ENCODE peak calls at places on chromosome 12, in nine cellular contexts. One of them, this sample, is unnamed.
A peak's percentile ranks its signal among the peaks of the same experiment; 100 is the strongest.

GRCh38 chr12:101773560-101774206 is 34.4 kb upstream of the SYCP3 start:
- DNase-seq in CD4-positive, CD25-positive, alpha-beta regulatory T cell: peak; percentile 75
- DNase-seq in fibroblast of lung: peak; percentile 48
- DNase-seq in small intestine: peak; percentile 69
- DNase-seq in psoas muscle: peak; percentile 41
- DNase-seq in CD8-positive, alpha-beta memory T cell: peak; percentile 62
- DNase-seq in esophagus muscularis mucosa: no peak
- DNase-seq in adrenal gland: peak; percentile 56
- DNase-seq in neural progenitor cell: peak; percentile 61
- DNase-seq in this sample: no peak

GRCh38 chr12:87300-87699 is 20.7 kb downstream of the IQSEC3 start:
- DNase-seq in CD4-positive, CD25-positive, alpha-beta regulatory T cell: no peak
- DNase-seq in fibroblast of lung: no peak
- DNase-seq in small intestine: no peak
- DNase-seq in psoas muscle: no peak
- DNase-seq in CD8-positive, alpha-beta memory T cell: no peak
- DNase-seq in esophagus muscularis mucosa: no peak
- DNase-seq in adrenal gland: no peak
- DNase-seq in neural progenitor cell: no peak
- DNase-seq in this sample: no peak

GRCh38 chr12:1217191-1217949 is 226.3 kb downstream of the ERC1 start:
- DNase-seq in CD4-positive, CD25-positive, alpha-beta regulatory T cell: no peak
- DNase-seq in fibroblast of lung: peak; percentile 92
- DNase-seq in small intestine: peak; percentile 51
- DNase-seq in psoas muscle: no peak
- DNase-seq in CD8-positive, alpha-beta memory T cell: no peak
- DNase-seq in esophagus muscularis mucosa: no peak
- DNase-seq in adrenal gland: no peak
- DNase-seq in neural progenitor cell: peak; percentile 50
- DNase-seq in this sample: no peak

GRCh38 chr12:19196959-19197630 is 67.6 kb downstream of the PLEKHA5 start:
- DNase-seq in CD4-positive, CD25-positive, alpha-beta regulatory T cell: no peak
- DNase-seq in fibroblast of lung: peak; percentile 25
- DNase-seq in small intestine: no peak
- DNase-seq in psoas muscle: no peak
- DNase-seq in CD8-positive, alpha-beta memory T cell: no peak
- DNase-seq in esophagus muscularis mucosa: no peak
- DNase-seq in adrenal gland: no peak
- DNase-seq in neural progenitor cell: no peak
- DNase-seq in this sample: no peak

GRCh38 chr12:54134850-54135249 is 53.9 kb downstream of the SMUG1 start:
- DNase-seq in CD4-positive, CD25-positive, alpha-beta regulatory T cell: no peak
- DNase-seq in fibroblast of lung: no peak
- DNase-seq in small intestine: peak; percentile 13
- DNase-seq in psoas muscle: no peak
- DNase-seq in CD8-positive, alpha-beta memory T cell: no peak
- DNase-seq in esophagus muscularis mucosa: no peak
- DNase-seq in adrenal gland: no peak
- DNase-seq in neural progenitor cell: no peak
- DNase-seq in this sample: no peak

GRCh38 chr12:11836282-11836963 is 186.9 kb downstream of the ETV6 start:
- DNase-seq in CD4-positive, CD25-positive, alpha-beta regulatory T cell: no peak
- DNase-seq in fibroblast of lung: no peak
- DNase-seq in small intestine: no peak
- DNase-seq in psoas muscle: no peak
- DNase-seq in CD8-positive, alpha-beta memory T cell: peak; percentile 2
- DNase-seq in esophagus muscularis mucosa: no peak
- DNase-seq in adrenal gland: peak; percentile 41
- DNase-seq in neural progenitor cell: no peak
- DNase-seq in this sample: peak; percentile 89

GRCh38 chr12:113241191-113242017 is 20.1 kb downstream of the TPCN1 start:
- DNase-seq in CD4-positive, CD25-positive, alpha-beta regulatory T cell: no peak
- DNase-seq in fibroblast of lung: peak; percentile 95
- DNase-seq in small intestine: peak; percentile 91
- DNase-seq in psoas muscle: no peak
- DNase-seq in CD8-positive, alpha-beta memory T cell: no peak
- DNase-seq in esophagus muscularis mucosa: no peak
- DNase-seq in adrenal gland: peak; percentile 39
- DNase-seq in neural progenitor cell: no peak
- DNase-seq in this sample: peak; percentile 66

GRCh38 chr12:103978384-103978982 is 12.8 kb downstream of the TDG start:
- DNase-seq in CD4-positive, CD25-positive, alpha-beta regulatory T cell: no peak
- DNase-seq in fibroblast of lung: no peak
- DNase-seq in small intestine: no peak
- DNase-seq in psoas muscle: no peak
- DNase-seq in CD8-positive, alpha-beta memory T cell: no peak
- DNase-seq in esophagus muscularis mucosa: no peak
- DNase-seq in adrenal gland: no peak
- DNase-seq in neural progenitor cell: no peak
- DNase-seq in this sample: no peak

GRCh38 chr12:91009319-91009950 is 4.7 kb upstream of the EPYC start:
- DNase-seq in CD4-positive, CD25-positive, alpha-beta regulatory T cell: no peak
- DNase-seq in fibroblast of lung: peak; percentile 79
- DNase-seq in small intestine: no peak
- DNase-seq in psoas muscle: no peak
- DNase-seq in CD8-positive, alpha-beta memory T cell: no peak
- DNase-seq in esophagus muscularis mucosa: no peak
- DNase-seq in adrenal gland: no peak
- DNase-seq in neural progenitor cell: no peak
- DNase-seq in this sample: no peak
- H3K27ac ChIP-seq in CD4-positive, CD25-positive, alpha-beta regulatory T cell: no peak overlapping the region
- H3K27ac ChIP-seq in fibroblast of lung: no peak overlapping the region
- H3K27ac ChIP-seq in small intestine: no peak overlapping the region
- H3K27ac ChIP-seq in psoas muscle: no peak overlapping the region
- H3K27ac ChIP-seq in CD8-positive, alpha-beta memory T cell: no peak overlapping the region
- H3K27ac ChIP-seq in esophagus muscularis mucosa: no peak overlapping the region
- H3K27ac ChIP-seq in adrenal gland: no peak overlapping the region
- H3K27ac ChIP-seq in neural progenitor cell: no peak overlapping the region
- H3K27ac ChIP-seq in this sample: no peak overlapping the region

GRCh38 chr12:6394398-6394797 is 10.4 kb downstream of the LTBR start:
- DNase-seq in CD4-positive, CD25-positive, alpha-beta regulatory T cell: no peak
- DNase-seq in fibroblast of lung: no peak
- DNase-seq in small intestine: no peak
- DNase-seq in psoas muscle: no peak
- DNase-seq in CD8-positive, alpha-beta memory T cell: no peak
- DNase-seq in esophagus muscularis mucosa: no peak
- DNase-seq in adrenal gland: peak; percentile 34
- DNase-seq in neural progenitor cell: no peak
- DNase-seq in this sample: no peak

GRCh38 chr12:6405963-6406362 is 22.0 kb downstream of the LTBR start:
- DNase-seq in CD4-positive, CD25-positive, alpha-beta regulatory T cell: no peak
- DNase-seq in fibroblast of lung: no peak
- DNase-seq in small intestine: no peak
- DNase-seq in psoas muscle: no peak
- DNase-seq in CD8-positive, alpha-beta memory T cell: no peak
- DNase-seq in esophagus muscularis mucosa: no peak
- DNase-seq in adrenal gland: no peak
- DNase-seq in neural progenitor cell: no peak
- DNase-seq in this sample: no peak

GRCh38 chr12:6404390-6404789 is 20.4 kb downstream of the LTBR start:
- DNase-seq in CD4-positive, CD25-positive, alpha-beta regulatory T cell: no peak
- DNase-seq in fibroblast of lung: no peak
- DNase-seq in small intestine: no peak
- DNase-seq in psoas muscle: no peak
- DNase-seq in CD8-positive, alpha-beta memory T cell: no peak
- DNase-seq in esophagus muscularis mucosa: no peak
- DNase-seq in adrenal gland: no peak
- DNase-seq in neural progenitor cell: no peak
- DNase-seq in this sample: no peak

GRCh38 chr12:6396031-6396430 is 12.1 kb downstream of the LTBR start:
- DNase-seq in CD4-positive, CD25-positive, alpha-beta regulatory T cell: no peak
- DNase-seq in fibroblast of lung: no peak
- DNase-seq in small intestine: no peak
- DNase-seq in psoas muscle: no peak
- DNase-seq in CD8-positive, alpha-beta memory T cell: no peak
- DNase-seq in esophagus muscularis mucosa: no peak
- DNase-seq in adrenal gland: no peak
- DNase-seq in neural progenitor cell: no peak
- DNase-seq in this sample: no peak

GRCh38 chr12:6399884-6400670 is 16.1 kb downstream of the LTBR start:
- DNase-seq in CD4-positive, CD25-positive, alpha-beta regulatory T cell: no peak
- DNase-seq in fibroblast of lung: no peak
- DNase-seq in small intestine: peak; percentile 86
- DNase-seq in psoas muscle: no peak
- DNase-seq in CD8-positive, alpha-beta memory T cell: no peak
- DNase-seq in esophagus muscularis mucosa: no peak
- DNase-seq in adrenal gland: no peak
- DNase-seq in neural progenitor cell: no peak
- DNase-seq in this sample: no peak
- H3K27ac ChIP-seq in CD4-positive, CD25-positive, alpha-beta regulatory T cell: no peak overlapping the region
- H3K27ac ChIP-seq in fibroblast of lung: no peak overlapping the region
- H3K27ac ChIP-seq in small intestine: peak overlapping the region; percentile 27
- H3K27ac ChIP-seq in psoas muscle: no peak overlapping the region
- H3K27ac ChIP-seq in CD8-positive, alpha-beta memory T cell: no peak overlapping the region
- H3K27ac ChIP-seq in esophagus muscularis mucosa: no peak overlapping the region
- H3K27ac ChIP-seq in adrenal gland: no peak overlapping the region
- H3K27ac ChIP-seq in neural progenitor cell: no peak overlapping the region
- H3K27ac ChIP-seq in this sample: no peak overlapping the region

DNA sequence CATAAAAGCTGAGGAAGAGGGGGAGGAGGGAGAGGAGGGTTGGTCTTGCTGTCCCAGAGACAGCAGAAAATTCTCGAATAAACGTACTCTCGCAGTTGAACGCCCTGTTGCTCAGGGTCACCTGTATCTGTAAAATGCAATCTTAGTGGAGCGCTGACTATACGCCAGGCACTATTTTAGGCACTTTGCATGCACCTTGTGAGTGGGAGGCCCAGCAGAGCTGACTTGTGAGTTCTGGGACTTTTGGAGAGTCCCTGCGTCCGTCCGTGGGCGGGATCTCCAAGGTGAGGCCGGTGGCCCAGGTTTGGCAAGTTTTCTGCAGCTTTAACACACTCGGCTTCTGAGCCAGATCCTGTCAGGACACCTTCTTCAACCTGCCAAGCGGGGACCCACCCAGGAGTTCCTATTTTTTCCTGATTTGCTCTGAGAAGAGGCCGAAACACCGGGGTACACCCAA is 32.5 kb upstream of the PLEKHG6 start:
- DNase-seq in CD4-positive, CD25-positive, alpha-beta regulatory T cell: no peak
- DNase-seq in fibroblast of lung: no peak
- DNase-seq in small intestine: no peak
- DNase-seq in psoas muscle: no peak
- DNase-seq in CD8-positive, alpha-beta memory T cell: no peak
- DNase-seq in esophagus muscularis mucosa: no peak
- DNase-seq in adrenal gland: peak; percentile 44
- DNase-seq in neural progenitor cell: no peak
- DNase-seq in this sample: peak; percentile 79
- H3K27ac ChIP-seq in CD4-positive, CD25-positive, alpha-beta regulatory T cell: no peak overlapping the region
- H3K27ac ChIP-seq in fibroblast of lung: peak overlapping the region; percentile 77
- H3K27ac ChIP-seq in small intestine: peak overlapping the region; percentile 75
- H3K27ac ChIP-seq in psoas muscle: peak overlapping the region; percentile 90
- H3K27ac ChIP-seq in CD8-positive, alpha-beta memory T cell: no peak overlapping the region
- H3K27ac ChIP-seq in esophagus muscularis mucosa: peak overlapping the region; percentile 95
- H3K27ac ChIP-seq in adrenal gland: peak overlapping the region; percentile 86
- H3K27ac ChIP-seq in neural progenitor cell: no peak overlapping the region
- H3K27ac ChIP-seq in this sample: peak overlapping the region; percentile 83

GRCh38 chr12:47634127-47634526 is 71.7 kb downstream of the RPAP3 start:
- DNase-seq in CD4-positive, CD25-positive, alpha-beta regulatory T cell: no peak
- DNase-seq in fibroblast of lung: no peak
- DNase-seq in small intestine: no peak
- DNase-seq in psoas muscle: no peak
- DNase-seq in CD8-positive, alpha-beta memory T cell: no peak
- DNase-seq in esophagus muscularis mucosa: no peak
- DNase-seq in adrenal gland: no peak
- DNase-seq in neural progenitor cell: no peak
- DNase-seq in this sample: no peak

GRCh38 chr12:47636908-47637780 is 68.7 kb downstream of the RPAP3 start:
- DNase-seq in CD4-positive, CD25-positive, alpha-beta regulatory T cell: peak; percentile 22
- DNase-seq in fibroblast of lung: no peak
- DNase-seq in small intestine: peak; percentile 11
- DNase-seq in psoas muscle: peak; percentile 12
- DNase-seq in CD8-positive, alpha-beta memory T cell: peak; percentile 7
- DNase-seq in esophagus muscularis mucosa: no peak
- DNase-seq in adrenal gland: no peak
- DNase-seq in neural progenitor cell: peak; percentile 33
- DNase-seq in this sample: peak; percentile 79
- H3K27ac ChIP-seq in CD4-positive, CD25-positive, alpha-beta regulatory T cell: no peak overlapping the region
- H3K27ac ChIP-seq in fibroblast of lung: no peak overlapping the region
- H3K27ac ChIP-seq in small intestine: no peak overlapping the region
- H3K27ac ChIP-seq in psoas muscle: no peak overlapping the region
- H3K27ac ChIP-seq in CD8-positive, alpha-beta memory T cell: no peak overlapping the region
- H3K27ac ChIP-seq in esophagus muscularis mucosa: no peak overlapping the region
- H3K27ac ChIP-seq in adrenal gland: no peak overlapping the region
- H3K27ac ChIP-seq in neural progenitor cell: no peak overlapping the region
- H3K27ac ChIP-seq in this sample: no peak overlapping the region

GRCh38 chr12:28869197-28869596 is 279.9 kb upstream of the FAR2 start:
- DNase-seq in CD4-positive, CD25-positive, alpha-beta regulatory T cell: no peak
- DNase-seq in fibroblast of lung: peak; percentile 97
- DNase-seq in small intestine: no peak
- DNase-seq in psoas muscle: no peak
- DNase-seq in CD8-positive, alpha-beta memory T cell: no peak
- DNase-seq in esophagus muscularis mucosa: no peak
- DNase-seq in adrenal gland: no peak
- DNase-seq in neural progenitor cell: no peak
- DNase-seq in this sample: no peak

GRCh38 chr12:28868414-28868813 is 280.7 kb upstream of the FAR2 start:
- DNase-seq in CD4-positive, CD25-positive, alpha-beta regulatory T cell: no peak
- DNase-seq in fibroblast of lung: no peak
- DNase-seq in small intestine: no peak
- DNase-seq in psoas muscle: no peak
- DNase-seq in CD8-positive, alpha-beta memory T cell: no peak
- DNase-seq in esophagus muscularis mucosa: no peak
- DNase-seq in adrenal gland: no peak
- DNase-seq in neural progenitor cell: no peak
- DNase-seq in this sample: no peak

GRCh38 chr12:28872654-28873268 is 276.3 kb upstream of the FAR2 start:
- DNase-seq in CD4-positive, CD25-positive, alpha-beta regulatory T cell: no peak
- DNase-seq in fibroblast of lung: peak; percentile 62
- DNase-seq in small intestine: peak; percentile 50
- DNase-seq in psoas muscle: no peak
- DNase-seq in CD8-positive, alpha-beta memory T cell: no peak
- DNase-seq in esophagus muscularis mucosa: no peak
- DNase-seq in adrenal gland: peak; percentile 28
- DNase-seq in neural progenitor cell: peak; percentile 72
- DNase-seq in this sample: no peak

GRCh38 chr12:28874758-28875157 is 274.3 kb upstream of the FAR2 start:
- DNase-seq in CD4-positive, CD25-positive, alpha-beta regulatory T cell: no peak
- DNase-seq in fibroblast of lung: no peak
- DNase-seq in small intestine: no peak
- DNase-seq in psoas muscle: no peak
- DNase-seq in CD8-positive, alpha-beta memory T cell: no peak
- DNase-seq in esophagus muscularis mucosa: no peak
- DNase-seq in adrenal gland: no peak
- DNase-seq in neural progenitor cell: no peak
- DNase-seq in this sample: no peak

GRCh38 chr12:28870839-28871440 is 278.1 kb upstream of the FAR2 start:
- DNase-seq in CD4-positive, CD25-positive, alpha-beta regulatory T cell: no peak
- DNase-seq in fibroblast of lung: peak; percentile 45
- DNase-seq in small intestine: no peak
- DNase-seq in psoas muscle: no peak
- DNase-seq in CD8-positive, alpha-beta memory T cell: no peak
- DNase-seq in esophagus muscularis mucosa: no peak
- DNase-seq in adrenal gland: no peak
- DNase-seq in neural progenitor cell: no peak
- DNase-seq in this sample: no peak
- H3K27ac ChIP-seq in CD4-positive, CD25-positive, alpha-beta regulatory T cell: no peak overlapping the region
- H3K27ac ChIP-seq in fibroblast of lung: no peak overlapping the region
- H3K27ac ChIP-seq in small intestine: no peak overlapping the region
- H3K27ac ChIP-seq in psoas muscle: no peak overlapping the region
- H3K27ac ChIP-seq in CD8-positive, alpha-beta memory T cell: no peak overlapping the region
- H3K27ac ChIP-seq in esophagus muscularis mucosa: no peak overlapping the region
- H3K27ac ChIP-seq in adrenal gland: no peak overlapping the region
- H3K27ac ChIP-seq in neural progenitor cell: no peak overlapping the region
- H3K27ac ChIP-seq in this sample: no peak overlapping the region